ENCODE peak calls at places on chromosomes 7 and 10, in six cellular contexts. Z, Y, I, M, U and G are unnamed samples.

GRCh38 chr7:42456756-42457276 is 219.8 kb upstream of the GLI3 start:
- DNase-seq in Z (no peak), Y (no peak), I (no peak), M (no peak), U (no peak), G (no peak)

GRCh38 chr10:14220026-14220425 is 110.7 kb downstream of the FRMD4A start:
- DNase-seq in Z (no peak), Y (no peak), I (no peak), M (no peak), U (no peak), G (no peak)

GRCh38 chr7:502296-502695 is 17.4 kb downstream of the PDGFA start:
- DNase-seq in Z (no peak), Y (no peak), I (no peak), M (no peak), U (no peak), G (no peak)

GRCh38 chr7:351256-351655 is 61.3 kb downstream of the FOXL3 start:
- DNase-seq in Z (no peak), Y (peak), I (no peak), M (no peak), U (no peak), G (no peak)

GRCh38 chr10:50622497-50623298 is 1.1 kb downstream of the SGMS1 start:
- DNase-seq in Z (no peak), Y (no peak), I (peak), M (peak), U (no peak), G (no peak)

GRCh38 chr7:123747089-123747488 is 1.7 kb downstream of the WASL start:
- DNase-seq in Z (no peak), Y (no peak), I (no peak), M (no peak), U (no peak), G (no peak)

GRCh38 chr7:82441916-82442478 is 1.6 kb downstream of the CACNA2D1 start:
- DNase-seq in Z (no peak), Y (no peak), I (no peak), M (peak), U (no peak), G (peak)

GRCh38 chr7:46680147-46680546 is 759.1 kb upstream of the IGFBP3 start:
- DNase-seq in Z (no peak), Y (no peak), I (no peak), M (no peak), U (no peak), G (no peak)

GRCh38 chr10:97311106-97311615 is 7.9 kb upstream of the FRAT1 start:
- DNase-seq in Z (no peak), Y (no peak), I (no peak), M (no peak), U (no peak), G (no peak)

GRCh38 chr7:27167170-27167505 is 1.8 kb upstream of the HOXA9 start:
- DNase-seq in Z (no peak), Y (no peak), I (no peak), M (no peak), U (no peak), G (no peak)